ENCODE peak calls at places on chromosomes 5 and 9, in eight cellular contexts. One of them, this sample, is unnamed.

GRCh38 chr9:20619492-20619860 is 2.8 kb downstream of the MLLT3 start:
- DNase-seq in sigmoid colon: no peak
- DNase-seq in heart left ventricle: no peak
- DNase-seq in ascending aorta: no peak
- DNase-seq in CD8-positive, alpha-beta T cell: no peak
- DNase-seq in neuronal stem cell: no peak
- DNase-seq in right cardiac atrium: no peak
- DNase-seq in H9: no peak
- DNase-seq in this sample: no peak

GRCh38 chr9:122444366-122444765 is 33.4 kb downstream of the OR1J1 start:
- DNase-seq in H9: no peak
- DNase-seq in neuronal stem cell: no peak
- DNase-seq in ascending aorta: no peak
- DNase-seq in heart left ventricle: no peak
- DNase-seq in CD8-positive, alpha-beta T cell: no peak
- DNase-seq in sigmoid colon: peak; percentile 67
- DNase-seq in right cardiac atrium: no peak
- DNase-seq in this sample: no peak

GRCh38 chr9:35827486-35827885 is 1.0 kb downstream of the FAM221B start:
- DNase-seq in sigmoid colon: no peak
- DNase-seq in heart left ventricle: no peak
- DNase-seq in CD8-positive, alpha-beta T cell: no peak
- DNase-seq in ascending aorta: no peak
- DNase-seq in neuronal stem cell: no peak
- DNase-seq in H9: no peak
- DNase-seq in right cardiac atrium: no peak
- DNase-seq in this sample: no peak

GRCh38 chr5:147098233-147098790 is 136.5 kb upstream of the STK32A start:
- DNase-seq in right cardiac atrium: peak; percentile 22
- DNase-seq in ascending aorta: no peak
- DNase-seq in sigmoid colon: no peak
- DNase-seq in neuronal stem cell: peak; percentile 47
- DNase-seq in CD8-positive, alpha-beta T cell: no peak
- DNase-seq in heart left ventricle: peak; percentile 30
- DNase-seq in H9: peak; percentile 61
- DNase-seq in this sample: peak; percentile 43

GRCh38 chr9:3585616-3586015 is 59.8 kb upstream of the RFX3 start:
- DNase-seq in right cardiac atrium: no peak
- DNase-seq in heart left ventricle: no peak
- DNase-seq in CD8-positive, alpha-beta T cell: no peak
- DNase-seq in H9: no peak
- DNase-seq in neuronal stem cell: no peak
- DNase-seq in ascending aorta: no peak
- DNase-seq in sigmoid colon: no peak
- DNase-seq in this sample: no peak

GRCh38 chr9:136220017-136220729 is 15.2 kb upstream of the LHX3 start:
- DNase-seq in H9: no peak
- DNase-seq in ascending aorta: no peak
- DNase-seq in CD8-positive, alpha-beta T cell: no peak
- DNase-seq in neuronal stem cell: no peak
- DNase-seq in right cardiac atrium: peak; percentile 7
- DNase-seq in heart left ventricle: no peak
- DNase-seq in sigmoid colon: no peak
- DNase-seq in this sample: no peak

GRCh38 chr5:40385544-40385943 is 294.2 kb upstream of the PTGER4 start:
- DNase-seq in H9: peak; percentile 33
- DNase-seq in heart left ventricle: no peak
- DNase-seq in ascending aorta: no peak
- DNase-seq in right cardiac atrium: no peak
- DNase-seq in sigmoid colon: no peak
- DNase-seq in neuronal stem cell: no peak
- DNase-seq in CD8-positive, alpha-beta T cell: no peak
- DNase-seq in this sample: peak; percentile 5

GRCh38 chr9:92607773-92608172 is 62.2 kb downstream of the IPPK start:
- DNase-seq in right cardiac atrium: no peak
- DNase-seq in H9: no peak
- DNase-seq in ascending aorta: no peak
- DNase-seq in sigmoid colon: no peak
- DNase-seq in heart left ventricle: no peak
- DNase-seq in neuronal stem cell: no peak
- DNase-seq in CD8-positive, alpha-beta T cell: no peak
- DNase-seq in this sample: no peak

GRCh38 chr9:32939576-32939975 is 61.9 kb downstream of the APTX start:
- DNase-seq in sigmoid colon: no peak
- DNase-seq in ascending aorta: no peak
- DNase-seq in CD8-positive, alpha-beta T cell: no peak
- DNase-seq in right cardiac atrium: no peak
- DNase-seq in H9: no peak
- DNase-seq in heart left ventricle: no peak
- DNase-seq in neuronal stem cell: no peak
- DNase-seq in this sample: no peak

GRCh38 chr5:75046366-75047142 is 5.8 kb downstream of the GCNT4 start:
- DNase-seq in CD8-positive, alpha-beta T cell: no peak
- DNase-seq in sigmoid colon: no peak
- DNase-seq in right cardiac atrium: no peak
- DNase-seq in H9: no peak
- DNase-seq in ascending aorta: no peak
- DNase-seq in heart left ventricle: no peak
- DNase-seq in neuronal stem cell: no peak
- DNase-seq in this sample: no peak

GRCh38 chr5:107455111-107455544 is 215.6 kb downstream of the EFNA5 start:
- DNase-seq in ascending aorta: no peak
- DNase-seq in neuronal stem cell: peak; percentile 46
- DNase-seq in sigmoid colon: no peak
- DNase-seq in heart left ventricle: no peak
- DNase-seq in H9: no peak
- DNase-seq in right cardiac atrium: no peak
- DNase-seq in CD8-positive, alpha-beta T cell: no peak
- DNase-seq in this sample: no peak

GRCh38 chr5:143759368-143760136 is 52.4 kb upstream of the HMHB1 start:
- DNase-seq in ascending aorta: no peak
- DNase-seq in H9: no peak
- DNase-seq in CD8-positive, alpha-beta T cell: no peak
- DNase-seq in neuronal stem cell: no peak
- DNase-seq in sigmoid colon: no peak
- DNase-seq in heart left ventricle: no peak
- DNase-seq in right cardiac atrium: no peak
- DNase-seq in this sample: no peak

GRCh38 chr5:171820561-171820960 is 34.9 kb downstream of the SMIM23 start:
- DNase-seq in CD8-positive, alpha-beta T cell: no peak
- DNase-seq in ascending aorta: no peak
- DNase-seq in neuronal stem cell: no peak
- DNase-seq in heart left ventricle: no peak
- DNase-seq in right cardiac atrium: no peak
- DNase-seq in H9: no peak
- DNase-seq in sigmoid colon: no peak
- DNase-seq in this sample: no peak

GRCh38 chr9:99025616-99026270 is 79.2 kb upstream of the TGFBR1 start:
- DNase-seq in heart left ventricle: no peak
- DNase-seq in ascending aorta: no peak
- DNase-seq in neuronal stem cell: no peak
- DNase-seq in CD8-positive, alpha-beta T cell: no peak
- DNase-seq in sigmoid colon: no peak
- DNase-seq in H9: no peak
- DNase-seq in right cardiac atrium: peak; percentile 21
- DNase-seq in this sample: no peak

GRCh38 chr9:127519301-127520166 is 68.2 kb downstream of the LRSAM1 start:
- DNase-seq in CD8-positive, alpha-beta T cell: peak; percentile 22
- DNase-seq in neuronal stem cell: no peak
- DNase-seq in right cardiac atrium: peak; percentile 60
- DNase-seq in H9: peak; percentile 68
- DNase-seq in ascending aorta: peak; percentile 28
- DNase-seq in sigmoid colon: no peak
- DNase-seq in heart left ventricle: peak; percentile 51
- DNase-seq in this sample: no peak

DNA sequence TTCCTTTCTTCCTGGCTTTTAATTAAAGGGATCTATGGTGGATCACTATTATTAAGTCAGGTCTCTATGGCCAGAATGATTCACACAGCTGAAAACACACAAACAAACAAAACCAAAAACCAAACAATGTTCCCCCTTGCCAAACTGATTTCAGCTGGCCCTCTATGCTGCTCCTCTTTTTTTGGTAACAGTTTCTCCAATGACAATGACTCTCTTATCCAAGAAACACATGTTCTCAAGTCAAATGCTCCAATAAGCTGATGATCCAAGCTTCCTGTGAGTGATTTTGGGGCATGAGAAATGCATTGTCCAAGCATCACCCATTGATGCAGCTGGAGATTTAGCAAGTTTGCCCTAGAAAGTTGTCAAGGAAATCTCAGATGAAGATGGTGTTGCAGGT is 193.4 kb upstream of the TUT7 start:
- DNase-seq in sigmoid colon: no peak
- DNase-seq in right cardiac atrium: no peak
- DNase-seq in neuronal stem cell: no peak
- DNase-seq in heart left ventricle: no peak
- DNase-seq in H9: no peak
- DNase-seq in CD8-positive, alpha-beta T cell: no peak
- DNase-seq in ascending aorta: no peak
- DNase-seq in this sample: no peak
- H3K27ac ChIP-seq in sigmoid colon: no peak overlapping the region
- H3K27ac ChIP-seq in right cardiac atrium: no peak overlapping the region
- H3K27ac ChIP-seq in neuronal stem cell: no peak overlapping the region
- H3K27ac ChIP-seq in heart left ventricle: no peak overlapping the region
- H3K27ac ChIP-seq in H9: no peak overlapping the region
- H3K27ac ChIP-seq in CD8-positive, alpha-beta T cell: no peak overlapping the region
- H3K27ac ChIP-seq in ascending aorta: no peak overlapping the region
- H3K27ac ChIP-seq in this sample: no peak overlapping the region

GRCh38 chr5:1504617-1505016 is 19.1 kb downstream of the LPCAT1 start:
- DNase-seq in CD8-positive, alpha-beta T cell: no peak
- DNase-seq in right cardiac atrium: no peak
- DNase-seq in H9: no peak
- DNase-seq in heart left ventricle: no peak
- DNase-seq in ascending aorta: no peak
- DNase-seq in neuronal stem cell: no peak
- DNase-seq in sigmoid colon: no peak
- DNase-seq in this sample: no peak
- H3K27ac ChIP-seq in CD8-positive, alpha-beta T cell: no peak overlapping the region
- H3K27ac ChIP-seq in right cardiac atrium: no peak overlapping the region
- H3K27ac ChIP-seq in H9: no peak overlapping the region
- H3K27ac ChIP-seq in heart left ventricle: no peak overlapping the region
- H3K27ac ChIP-seq in ascending aorta: no peak overlapping the region
- H3K27ac ChIP-seq in neuronal stem cell: no peak overlapping the region
- H3K27ac ChIP-seq in sigmoid colon: peak overlapping the region; percentile 37
- H3K27ac ChIP-seq in this sample: no peak overlapping the region

DNA sequence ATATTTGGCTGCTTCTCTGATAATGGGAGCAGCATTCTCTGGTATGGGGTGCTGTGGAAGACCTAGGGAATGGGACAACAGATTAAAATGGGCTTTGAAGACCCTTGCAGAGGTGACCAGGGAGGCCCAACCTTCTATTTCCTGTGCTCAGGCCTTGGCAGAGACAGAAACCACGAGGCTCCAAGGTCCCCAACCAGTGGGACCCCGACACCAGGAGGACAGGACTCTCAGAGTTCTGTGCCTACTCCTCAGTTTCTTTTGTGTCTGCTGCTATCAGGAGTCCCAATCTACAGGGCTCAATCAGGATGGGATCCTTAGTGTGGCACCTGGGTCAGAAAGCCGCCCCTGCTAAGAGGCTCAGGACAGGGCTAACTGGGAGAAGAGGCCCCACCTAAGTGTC is 29.4 kb downstream of the CSF2 start:
- DNase-seq in right cardiac atrium: no peak
- DNase-seq in heart left ventricle: no peak
- DNase-seq in H9: no peak
- DNase-seq in neuronal stem cell: no peak
- DNase-seq in ascending aorta: no peak
- DNase-seq in CD8-positive, alpha-beta T cell: no peak
- DNase-seq in sigmoid colon: no peak
- DNase-seq in this sample: no peak
- H3K27ac ChIP-seq in right cardiac atrium: no peak overlapping the region
- H3K27ac ChIP-seq in heart left ventricle: no peak overlapping the region
- H3K27ac ChIP-seq in H9: no peak overlapping the region
- H3K27ac ChIP-seq in neuronal stem cell: no peak overlapping the region
- H3K27ac ChIP-seq in ascending aorta: peak overlapping the region; percentile 71
- H3K27ac ChIP-seq in CD8-positive, alpha-beta T cell: peak overlapping the region; percentile 15
- H3K27ac ChIP-seq in sigmoid colon: peak overlapping the region; percentile 31
- H3K27ac ChIP-seq in this sample: no peak overlapping the region

GRCh38 chr5:110884005-110884404 is 145.2 kb downstream of the SLC25A46 start:
- DNase-seq in right cardiac atrium: no peak
- DNase-seq in ascending aorta: no peak
- DNase-seq in heart left ventricle: no peak
- DNase-seq in H9: no peak
- DNase-seq in sigmoid colon: no peak
- DNase-seq in CD8-positive, alpha-beta T cell: no peak
- DNase-seq in neuronal stem cell: no peak
- DNase-seq in this sample: no peak

GRCh38 chr5:110879675-110880074 is 140.9 kb downstream of the SLC25A46 start:
- DNase-seq in CD8-positive, alpha-beta T cell: no peak
- DNase-seq in H9: no peak
- DNase-seq in right cardiac atrium: no peak
- DNase-seq in neuronal stem cell: no peak
- DNase-seq in sigmoid colon: no peak
- DNase-seq in ascending aorta: no peak
- DNase-seq in heart left ventricle: no peak
- DNase-seq in this sample: no peak

GRCh38 chr5:110880413-110880812 is 141.6 kb downstream of the SLC25A46 start:
- DNase-seq in ascending aorta: no peak
- DNase-seq in right cardiac atrium: peak; percentile 37
- DNase-seq in H9: no peak
- DNase-seq in sigmoid colon: peak; percentile 56
- DNase-seq in CD8-positive, alpha-beta T cell: no peak
- DNase-seq in heart left ventricle: peak; percentile 10
- DNase-seq in neuronal stem cell: no peak
- DNase-seq in this sample: no peak
- H3K27ac ChIP-seq in ascending aorta: peak overlapping the region; percentile 32
- H3K27ac ChIP-seq in right cardiac atrium: no peak overlapping the region
- H3K27ac ChIP-seq in H9: no peak overlapping the region
- H3K27ac ChIP-seq in sigmoid colon: no peak overlapping the region
- H3K27ac ChIP-seq in CD8-positive, alpha-beta T cell: no peak overlapping the region
- H3K27ac ChIP-seq in heart left ventricle: no peak overlapping the region
- H3K27ac ChIP-seq in neuronal stem cell: no peak overlapping the region
- H3K27ac ChIP-seq in this sample: no peak overlapping the region

DNA sequence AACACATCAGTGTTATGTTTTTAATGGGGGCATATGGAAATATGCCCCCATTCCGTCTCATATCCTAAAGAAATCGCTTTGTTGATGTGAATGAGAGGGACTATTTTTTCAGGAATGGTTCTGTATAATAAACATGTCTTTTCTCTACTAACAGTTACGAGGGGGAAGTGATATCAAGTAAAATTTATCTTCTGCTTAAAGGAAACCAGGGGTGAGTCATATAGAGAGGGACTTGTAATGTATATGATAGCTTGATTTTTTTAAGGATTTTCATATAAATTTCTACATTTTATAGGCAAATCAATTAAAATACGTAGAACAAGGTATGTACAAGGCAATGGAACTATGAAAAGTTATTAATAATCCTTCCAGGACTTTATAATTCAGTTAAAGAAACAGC is 207.1 kb downstream of the SEMA5A start:
- DNase-seq in sigmoid colon: no peak
- DNase-seq in CD8-positive, alpha-beta T cell: no peak
- DNase-seq in H9: no peak
- DNase-seq in heart left ventricle: no peak
- DNase-seq in ascending aorta: no peak
- DNase-seq in neuronal stem cell: no peak
- DNase-seq in right cardiac atrium: no peak
- DNase-seq in this sample: no peak
- H3K27ac ChIP-seq in sigmoid colon: no peak overlapping the region
- H3K27ac ChIP-seq in CD8-positive, alpha-beta T cell: no peak overlapping the region
- H3K27ac ChIP-seq in H9: no peak overlapping the region
- H3K27ac ChIP-seq in heart left ventricle: no peak overlapping the region
- H3K27ac ChIP-seq in ascending aorta: no peak overlapping the region
- H3K27ac ChIP-seq in neuronal stem cell: no peak overlapping the region
- H3K27ac ChIP-seq in right cardiac atrium: no peak overlapping the region
- H3K27ac ChIP-seq in this sample: no peak overlapping the region

GRCh38 chr5:132446621-132447020 is 44.0 kb downstream of the IRF1 start:
- DNase-seq in neuronal stem cell: no peak
- DNase-seq in ascending aorta: no peak
- DNase-seq in sigmoid colon: peak; percentile 93
- DNase-seq in H9: no peak
- DNase-seq in heart left ventricle: peak; percentile 85
- DNase-seq in CD8-positive, alpha-beta T cell: no peak
- DNase-seq in right cardiac atrium: peak; percentile 85
- DNase-seq in this sample: no peak
- H3K27ac ChIP-seq in neuronal stem cell: no peak overlapping the region
- H3K27ac ChIP-seq in ascending aorta: peak overlapping the region; percentile 47
- H3K27ac ChIP-seq in sigmoid colon: peak overlapping the region; percentile 68
- H3K27ac ChIP-seq in H9: no peak overlapping the region
- H3K27ac ChIP-seq in heart left ventricle: peak overlapping the region; percentile 69
- H3K27ac ChIP-seq in CD8-positive, alpha-beta T cell: no peak overlapping the region
- H3K27ac ChIP-seq in right cardiac atrium: peak overlapping the region; percentile 60
- H3K27ac ChIP-seq in this sample: no peak overlapping the region

This sample was measured in iPS DF 6.9.